ENCODE peak calls at places on chromosome 10, in ten cellular contexts. R, E, C, H, A, G, Z, N, F and O are unnamed samples.

GRCh38 chr10:18378766-18379165 is 238.5 kb downstream of the CACNB2 start:
- DNase-seq in Z (no peak), H (no peak), C (peak; percentile 28), N (no peak), R (no peak), G (no peak), F (no peak), A (no peak), E (peak; percentile 34), O (no peak)

GRCh38 chr10:122276611-122277205 is 5.6 kb downstream of the BTBD16 start:
- DNase-seq in Z (peak; percentile 78), H (no peak), R (peak; percentile 50), A (peak; percentile 79), N (peak; percentile 64), G (peak; percentile 60), E (no peak), C (no peak), F (peak; percentile 71), O (no peak)

GRCh38 chr10:43047288-43047970 is 29.4 kb upstream of the RET start:
- DNase-seq in R (no peak), A (no peak), F (peak; percentile 40), Z (no peak), H (no peak), C (no peak), G (no peak), N (no peak), E (no peak), O (no peak)

GRCh38 chr10:14873090-14873760 is 5.4 kb upstream of the SUV39H2 start:
- DNase-seq in Z (peak; percentile 78), G (peak; percentile 13), C (no peak), A (peak; percentile 75), E (no peak), N (no peak), R (no peak), H (no peak), F (no peak), O (no peak)

GRCh38 chr10:113520606-113521481 is 32.0 kb upstream of the HABP2 start:
- DNase-seq in Z (peak; percentile 64), N (peak; percentile 71), R (peak; percentile 75), E (peak; percentile 5), F (peak; percentile 92), A (peak; percentile 76), H (no peak), C (peak; percentile 81), G (peak; percentile 69), O (no peak)

GRCh38 chr10:103457176-103457712 is 1.5 kb downstream of the CALHM1 start:
- DNase-seq in C (no peak), Z (no peak), H (no peak), A (no peak), E (no peak), N (no peak), F (no peak), G (no peak), R (no peak), O (no peak)

GRCh38 chr10:94206176-94206575 is 156.6 kb downstream of the NOC3L start:
- DNase-seq in F (no peak), R (no peak), G (no peak), A (no peak), N (no peak), C (no peak), H (no peak), Z (no peak), E (no peak), O (no peak)

GRCh38 chr10:29862926-29863614 is 196.3 kb downstream of the JCAD start:
- DNase-seq in H (no peak), E (no peak), R (no peak), F (no peak), A (peak; percentile 84), N (peak; percentile 76), G (peak; percentile 56), Z (peak; percentile 74), C (no peak), O (no peak)

GRCh38 chr10:85100495-85100894 is 772.1 kb downstream of the CCSER2 start:
- DNase-seq in A (no peak), C (no peak), E (no peak), H (no peak), N (no peak), F (no peak), R (no peak), Z (no peak), G (peak; percentile 40), O (no peak)

GRCh38 chr10:77888356-77888703 is 38.2 kb downstream of the DLG5 start:
- DNase-seq in N (no peak), C (no peak), F (no peak), E (no peak), H (no peak), G (peak; percentile 51), Z (no peak), A (peak; percentile 35), R (no peak), O (no peak)

GRCh38 chr10:49446031-49446430 is 50.1 kb upstream of the DRGX start:
- DNase-seq in A (peak; percentile 61), H (no peak), R (no peak), F (no peak), E (no peak), G (peak; percentile 18), N (no peak), Z (peak; percentile 43), C (no peak), O (no peak)

GRCh38 chr10:84026821-84027257 is 112.5 kb upstream of the GHITM start:
- DNase-seq in E (no peak), H (no peak), C (no peak), R (no peak), F (no peak), A (peak; percentile 29), N (peak; percentile 28), G (peak; percentile 40), Z (peak; percentile 11), O (no peak)

GRCh38 chr10:28087675-28088351 is 88.9 kb upstream of the ODAD2 start:
- DNase-seq in Z (peak; percentile 86), N (no peak), F (no peak), G (peak; percentile 92), E (no peak), C (no peak), A (peak; percentile 77), H (no peak), R (no peak), O (no peak)